ENCODE peak calls at places on chromosomes 7 and 10, in nine cellular contexts. R is nephron progenitor cell; M is activated T-cell treated with anti-CD3 and anti-CD28 coated beads, Interleukin-2, amount 50 U/mL, for 48 hours; P is ecto neural progenitor cell; D is M059J; N is AG09319; E is stimulated activated CD8-positive, alpha-beta memory T cell treated with anti-CD3 and anti-CD28 coated beads, Interleukin-2, amount 100 ng/mL, for 1 hour; V is GM12864; K is hippocampal formation. B is an unnamed sample.
A peak's percentile ranks its signal among the peaks of the same experiment; 100 is the strongest.

GRCh38 chr10:49700997-49701396 is 21.5 kb downstream of the C10orf53 start:
- DNase-seq in D (no peak), V (no peak), N (no peak), M (no peak), R (peak; percentile 17), P (no peak), K (no peak), E (no peak), B (no peak)

GRCh38 chr10:69088801-69089501 is 1.0 kb downstream of the SRGN start:
- DNase-seq in E (no peak), V (peak; percentile 74), N (no peak), P (no peak), K (no peak), D (peak; percentile 74), R (no peak), M (no peak), B (no peak)

GRCh38 chr7:44377681-44378421 is 52.5 kb upstream of the CAMK2B start:
- DNase-seq in M (no peak), E (no peak), D (no peak), R (no peak), P (no peak), K (no peak), N (no peak), V (peak; percentile 62), B (no peak)

GRCh38 chr10:45003432-45004000 is 2.8 kb downstream of the ZNF22 start:
- DNase-seq in R (no peak), N (no peak), D (no peak), V (no peak), M (no peak), K (no peak), E (no peak), P (no peak), B (no peak)

GRCh38 chr10:71572962-71573361 is 146.6 kb downstream of the C10orf105 start:
- DNase-seq in M (no peak), N (no peak), V (no peak), D (no peak), P (no peak), R (no peak), E (no peak), K (no peak), B (no peak)

GRCh38 chr7:6221340-6222319 is 50.8 kb downstream of the CYTH3 start:
- DNase-seq in E (no peak), M (peak; percentile 36), N (no peak), R (no peak), K (no peak), D (peak; percentile 22), V (no peak), P (no peak), B (no peak)

GRCh38 chr7:100897111-100897608 is 1.5 kb upstream of the ACHE start:
- DNase-seq in V (no peak), N (no peak), E (no peak), D (no peak), M (no peak), R (peak; percentile 79), P (peak; percentile 75), K (peak; percentile 20), B (no peak)

GRCh38 chr10:29386347-29386999 is 97.6 kb downstream of the LYZL1 start:
- DNase-seq in N (no peak), K (peak; percentile 33), V (no peak), M (peak; percentile 25), D (peak; percentile 25), R (peak; percentile 25), P (no peak), E (no peak), B (no peak)

GRCh38 chr10:120477723-120478270 is 20.8 kb downstream of the PLPP4 start:
- DNase-seq in K (no peak), R (no peak), E (no peak), V (no peak), N (no peak), M (no peak), P (peak; percentile 22), D (peak; percentile 77), B (no peak)

GRCh38 chr10:102135956-102136526 is 3.2 kb downstream of the PPRC1 start:
- DNase-seq in V (no peak), K (no peak), P (no peak), R (no peak), D (no peak), E (no peak), M (no peak), N (no peak), B (no peak)

GRCh38 chr7:109479388-109479787 is 909.7 kb downstream of the DNAJB9 start:
- DNase-seq in P (no peak), V (no peak), N (no peak), R (no peak), M (no peak), D (no peak), K (no peak), E (no peak), B (no peak)

GRCh38 chr10:48454302-48455054 is 148.0 kb downstream of the MAPK8 start:
- DNase-seq in N (no peak), R (peak; percentile 2), K (no peak), D (no peak), E (no peak), P (peak; percentile 45), V (no peak), M (peak; percentile 8), B (no peak)

GRCh38 chr10:32341596-32341995 is 5.4 kb downstream of the EPC1 start:
- DNase-seq in E (no peak), P (no peak), N (no peak), K (no peak), V (no peak), R (no peak), D (no peak), M (no peak), B (no peak)

GRCh38 chr10:1774796-1775195 is 37.5 kb upstream of the ADARB2 start:
- DNase-seq in V (no peak), K (no peak), P (no peak), N (no peak), R (no peak), D (no peak), E (no peak), M (no peak), B (no peak)

GRCh38 chr10:62082729-62083412 is 181.4 kb downstream of the ARID5B start:
- DNase-seq in R (no peak), N (no peak), M (no peak), D (peak; percentile 34), P (no peak), V (peak; percentile 42), K (no peak), E (no peak), B (no peak)

GRCh38 chr10:23695825-23696420 is 257.0 kb downstream of the OTUD1 start:
- DNase-seq in M (no peak), P (peak; percentile 48), E (no peak), V (no peak), K (no peak), D (no peak), N (no peak), R (peak; percentile 39), B (no peak)

GRCh38 chr10:88830643-88831277 is 20.9 kb downstream of the ANKRD22 start:
- DNase-seq in R (no peak), P (no peak), N (no peak), E (no peak), K (no peak), D (no peak), M (no peak), V (no peak), B (no peak)

GRCh38 chr7:129091484-129092002 is 36.6 kb upstream of the TNPO3 start:
- DNase-seq in N (no peak), E (peak; percentile 71), R (peak; percentile 94), V (peak; percentile 64), D (peak; percentile 68), P (peak; percentile 94), M (peak; percentile 95), K (peak; percentile 30), B (peak; percentile 42)

GRCh38 chr10:102795453-102796406 is 41.5 kb downstream of the CYP17A1 start:
- DNase-seq in N (no peak), D (no peak), M (no peak), K (no peak), E (no peak), V (no peak), P (no peak), R (no peak), B (no peak)

GRCh38 chr10:122988501-122988900 is 8.3 kb downstream of the PSTK start:
- DNase-seq in N (no peak), E (no peak), R (no peak), P (no peak), M (no peak), K (no peak), D (no peak), V (no peak), B (no peak)

GRCh38 chr7:123819001-123819400 is 26.0 kb upstream of the HYAL4 start:
- DNase-seq in K (no peak), V (no peak), D (peak; percentile 1), E (no peak), N (no peak), R (no peak), M (no peak), P (no peak), B (no peak)

GRCh38 chr10:15211464-15211979 is 43.0 kb upstream of the NMT2 start:
- DNase-seq in V (no peak), K (no peak), R (no peak), N (peak; percentile 15), P (no peak), E (no peak), M (no peak), D (peak; percentile 80), B (no peak)

GRCh38 chr7:76515999-76516443 is 5.7 kb downstream of the UPK3B start:
- DNase-seq in M (no peak), V (no peak), E (no peak), P (no peak), K (peak; percentile 0), N (peak; percentile 7), R (no peak), D (peak; percentile 55), B (no peak)

GRCh38 chr7:34354906-34355305 is 303.1 kb upstream of the NPSR1 start:
- DNase-seq in M (no peak), N (no peak), V (no peak), P (no peak), E (no peak), D (peak; percentile 87), K (no peak), R (no peak), B (no peak)

GRCh38 chr7:136555933-136556332 is 312.5 kb upstream of the CHRM2 start:
- DNase-seq in P (no peak), V (no peak), D (peak; percentile 42), M (no peak), N (no peak), R (peak; percentile 6), K (no peak), E (no peak), B (no peak)

GRCh38 chr7:74119831-74120230 is 36.2 kb downstream of the LIMK1 start:
- DNase-seq in D (no peak), K (no peak), N (no peak), E (no peak), R (no peak), P (no peak), M (no peak), V (no peak), B (no peak)

GRCh38 chr10:13788320-13788600 is 201.5 kb downstream of the PRPF18 start:
- DNase-seq in K (no peak), N (no peak), R (no peak), D (peak; percentile 53), E (no peak), M (peak; percentile 22), V (no peak), P (no peak), B (no peak)

GRCh38 chr10:112080284-112080683 is 103.3 kb downstream of the GPAM start:
- DNase-seq in V (no peak), R (no peak), D (no peak), K (no peak), N (no peak), E (no peak), M (no peak), P (no peak), B (no peak)

GRCh38 chr10:79149662-79150443 is 81.1 kb downstream of the ZMIZ1 start:
- DNase-seq in R (peak; percentile 54), M (peak; percentile 61), E (no peak), N (no peak), K (no peak), D (peak; percentile 95), P (no peak), V (no peak), B (no peak)

GRCh38 chr7:129433823-129434171 is 435 bp upstream of the STRIP2 start:
- DNase-seq in P (no peak), K (no peak), V (peak; percentile 3), E (no peak), M (no peak), R (no peak), N (no peak), D (peak; percentile 79), B (no peak)

GRCh38 chr10:101969496-101969895 is 86.5 kb downstream of the ARMH3 start:
- DNase-seq in N (no peak), V (no peak), R (no peak), K (no peak), D (no peak), P (no peak), M (no peak), E (no peak), B (no peak)

B was measured in C1 segment of cervical spinal cord.